ENCODE peak calls at places on chromosome 13, in seven cellular contexts. One of them, this sample, is unnamed.

GRCh38 chr13:112895521-112896465 is 73.2 kb upstream of the MCF2L start:
- DNase-seq in mesendoderm: no peak
- DNase-seq in right cardiac atrium: no peak
- DNase-seq in kidney: peak; percentile 60
- DNase-seq in fibroblast of lung: no peak
- DNase-seq in right atrium auricular region: no peak
- DNase-seq in neuronal stem cell: no peak
- DNase-seq in this sample: peak; percentile 76

GRCh38 chr13:111940892-111941291 is 126.1 kb upstream of the SOX1 start:
- DNase-seq in mesendoderm: no peak
- DNase-seq in right cardiac atrium: no peak
- DNase-seq in neuronal stem cell: no peak
- DNase-seq in right atrium auricular region: peak; percentile 36
- DNase-seq in fibroblast of lung: no peak
- DNase-seq in kidney: no peak
- DNase-seq in this sample: peak; percentile 50

GRCh38 chr13:44132710-44133109 is 240.9 kb upstream of the SERP2 start:
- DNase-seq in right cardiac atrium: peak; percentile 80
- DNase-seq in fibroblast of lung: peak; percentile 80
- DNase-seq in kidney: peak; percentile 83
- DNase-seq in neuronal stem cell: no peak
- DNase-seq in right atrium auricular region: peak; percentile 83
- DNase-seq in mesendoderm: no peak
- DNase-seq in this sample: peak; percentile 89

GRCh38 chr13:104314926-104315535 is 1248.8 kb upstream of the SLC10A2 start:
- DNase-seq in mesendoderm: no peak
- DNase-seq in fibroblast of lung: peak; percentile 32
- DNase-seq in right atrium auricular region: no peak
- DNase-seq in right cardiac atrium: no peak
- DNase-seq in neuronal stem cell: no peak
- DNase-seq in kidney: no peak
- DNase-seq in this sample: no peak

GRCh38 chr13:98842858-98843481 is 90.5 kb upstream of the SLC15A1 start:
- DNase-seq in right cardiac atrium: peak; percentile 65
- DNase-seq in right atrium auricular region: no peak
- DNase-seq in fibroblast of lung: peak; percentile 65
- DNase-seq in mesendoderm: peak; percentile 84
- DNase-seq in neuronal stem cell: peak; percentile 68
- DNase-seq in kidney: peak; percentile 81
- DNase-seq in this sample: peak; percentile 84

GRCh38 chr13:44331912-44332840 is 41.4 kb upstream of the SERP2 start:
- DNase-seq in right atrium auricular region: peak; percentile 77
- DNase-seq in neuronal stem cell: no peak
- DNase-seq in right cardiac atrium: peak; percentile 82
- DNase-seq in mesendoderm: no peak
- DNase-seq in fibroblast of lung: peak; percentile 96
- DNase-seq in kidney: no peak
- DNase-seq in this sample: no peak

GRCh38 chr13:23655321-23655720 is 85.1 kb downstream of the TNFRSF19 start:
- DNase-seq in mesendoderm: no peak
- DNase-seq in fibroblast of lung: peak; percentile 37
- DNase-seq in kidney: no peak
- DNase-seq in neuronal stem cell: no peak
- DNase-seq in right atrium auricular region: no peak
- DNase-seq in right cardiac atrium: no peak
- DNase-seq in this sample: no peak

GRCh38 chr13:24865158-24865557 is 101.2 kb downstream of the RNF17 start:
- DNase-seq in right atrium auricular region: no peak
- DNase-seq in kidney: no peak
- DNase-seq in neuronal stem cell: no peak
- DNase-seq in right cardiac atrium: no peak
- DNase-seq in fibroblast of lung: no peak
- DNase-seq in mesendoderm: no peak
- DNase-seq in this sample: no peak

GRCh38 chr13:95492044-95492801 is 60.3 kb upstream of the CLDN10 start:
- DNase-seq in neuronal stem cell: no peak
- DNase-seq in kidney: peak; percentile 82
- DNase-seq in mesendoderm: peak; percentile 71
- DNase-seq in right atrium auricular region: peak; percentile 32
- DNase-seq in fibroblast of lung: no peak
- DNase-seq in right cardiac atrium: no peak
- DNase-seq in this sample: no peak

GRCh38 chr13:26459276-26460131 is 98.0 kb upstream of the WASF3 start:
- DNase-seq in right atrium auricular region: no peak
- DNase-seq in kidney: no peak
- DNase-seq in fibroblast of lung: no peak
- DNase-seq in right cardiac atrium: peak; percentile 40
- DNase-seq in neuronal stem cell: no peak
- DNase-seq in mesendoderm: no peak
- DNase-seq in this sample: no peak

GRCh38 chr13:22017226-22017625 is 346.4 kb downstream of the FGF9 start:
- DNase-seq in kidney: no peak
- DNase-seq in right cardiac atrium: no peak
- DNase-seq in fibroblast of lung: no peak
- DNase-seq in neuronal stem cell: no peak
- DNase-seq in right atrium auricular region: no peak
- DNase-seq in mesendoderm: no peak
- DNase-seq in this sample: no peak

GRCh38 chr13:97256343-97256783 is 34.2 kb downstream of the MBNL2 start:
- DNase-seq in kidney: no peak
- DNase-seq in neuronal stem cell: no peak
- DNase-seq in right cardiac atrium: no peak
- DNase-seq in mesendoderm: peak; percentile 58
- DNase-seq in fibroblast of lung: peak; percentile 99
- DNase-seq in right atrium auricular region: no peak
- DNase-seq in this sample: no peak

GRCh38 chr13:101703838-101704237 is 251.4 kb downstream of the ITGBL1 start:
- DNase-seq in neuronal stem cell: no peak
- DNase-seq in fibroblast of lung: no peak
- DNase-seq in kidney: no peak
- DNase-seq in right atrium auricular region: no peak
- DNase-seq in right cardiac atrium: no peak
- DNase-seq in mesendoderm: peak; percentile 15
- DNase-seq in this sample: no peak

GRCh38 chr13:98482476-98483444 is 94.1 kb downstream of the STK24 start:
- DNase-seq in fibroblast of lung: peak; percentile 73
- DNase-seq in neuronal stem cell: no peak
- DNase-seq in right atrium auricular region: peak; percentile 75
- DNase-seq in kidney: peak; percentile 83
- DNase-seq in right cardiac atrium: peak; percentile 73
- DNase-seq in mesendoderm: peak; percentile 70
- DNase-seq in this sample: no peak

GRCh38 chr13:78334059-78334458 is 269.3 kb downstream of the POU4F1 start:
- DNase-seq in kidney: no peak
- DNase-seq in right cardiac atrium: no peak
- DNase-seq in mesendoderm: peak; percentile 18
- DNase-seq in neuronal stem cell: no peak
- DNase-seq in right atrium auricular region: no peak
- DNase-seq in fibroblast of lung: no peak
- DNase-seq in this sample: no peak

GRCh38 chr13:46600943-46601311 is 48.0 kb downstream of the LRCH1 start:
- DNase-seq in kidney: no peak
- DNase-seq in mesendoderm: no peak
- DNase-seq in right atrium auricular region: no peak
- DNase-seq in neuronal stem cell: no peak
- DNase-seq in right cardiac atrium: no peak
- DNase-seq in fibroblast of lung: no peak
- DNase-seq in this sample: no peak

GRCh38 chr13:46716821-46717220 is 80.1 kb downstream of the ESD start:
- DNase-seq in right cardiac atrium: no peak
- DNase-seq in fibroblast of lung: peak; percentile 25
- DNase-seq in kidney: no peak
- DNase-seq in mesendoderm: no peak
- DNase-seq in right atrium auricular region: no peak
- DNase-seq in neuronal stem cell: no peak
- DNase-seq in this sample: no peak

GRCh38 chr13:77053192-77053591 is 26.2 kb upstream of the FBXL3 start:
- DNase-seq in mesendoderm: no peak
- DNase-seq in kidney: no peak
- DNase-seq in right atrium auricular region: no peak
- DNase-seq in neuronal stem cell: no peak
- DNase-seq in fibroblast of lung: no peak
- DNase-seq in right cardiac atrium: no peak
- DNase-seq in this sample: no peak

GRCh38 chr13:78603240-78603947 is at the start of gene POU4F1:
- DNase-seq in right atrium auricular region: no peak
- DNase-seq in neuronal stem cell: peak; percentile 81
- DNase-seq in right cardiac atrium: peak; percentile 32
- DNase-seq in kidney: peak; percentile 65
- DNase-seq in mesendoderm: peak; percentile 88
- DNase-seq in fibroblast of lung: peak; percentile 11
- DNase-seq in this sample: peak; percentile 85

GRCh38 chr13:38688674-38689073 is 1.8 kb downstream of the FREM2 start:
- DNase-seq in neuronal stem cell: no peak
- DNase-seq in right atrium auricular region: no peak
- DNase-seq in right cardiac atrium: no peak
- DNase-seq in mesendoderm: no peak
- DNase-seq in fibroblast of lung: no peak
- DNase-seq in kidney: peak; percentile 76
- DNase-seq in this sample: no peak

GRCh38 chr13:40221460-40222201 is 444.8 kb downstream of the FOXO1 start:
- DNase-seq in kidney: no peak
- DNase-seq in right atrium auricular region: no peak
- DNase-seq in fibroblast of lung: peak; percentile 90
- DNase-seq in right cardiac atrium: no peak
- DNase-seq in mesendoderm: no peak
- DNase-seq in neuronal stem cell: no peak
- DNase-seq in this sample: no peak

GRCh38 chr13:34408635-34409034 is 533.4 kb upstream of the NBEA start:
- DNase-seq in neuronal stem cell: no peak
- DNase-seq in mesendoderm: no peak
- DNase-seq in right cardiac atrium: no peak
- DNase-seq in right atrium auricular region: no peak
- DNase-seq in kidney: no peak
- DNase-seq in fibroblast of lung: no peak
- DNase-seq in this sample: no peak

GRCh38 chr13:100100115-100100879 is 11.4 kb downstream of the PCCA start:
- DNase-seq in right cardiac atrium: no peak
- DNase-seq in mesendoderm: no peak
- DNase-seq in right atrium auricular region: no peak
- DNase-seq in neuronal stem cell: no peak
- DNase-seq in kidney: no peak
- DNase-seq in fibroblast of lung: peak; percentile 89
- DNase-seq in this sample: no peak

GRCh38 chr13:94121686-94122085 is 357.8 kb downstream of the DCT start:
- DNase-seq in neuronal stem cell: no peak
- DNase-seq in right atrium auricular region: no peak
- DNase-seq in mesendoderm: no peak
- DNase-seq in kidney: no peak
- DNase-seq in right cardiac atrium: no peak
- DNase-seq in fibroblast of lung: peak; percentile 91
- DNase-seq in this sample: no peak

GRCh38 chr13:98239156-98240076 is 62.3 kb upstream of the RNF113B start:
- DNase-seq in neuronal stem cell: no peak
- DNase-seq in right atrium auricular region: no peak
- DNase-seq in right cardiac atrium: no peak
- DNase-seq in kidney: no peak
- DNase-seq in mesendoderm: no peak
- DNase-seq in fibroblast of lung: no peak
- DNase-seq in this sample: no peak

GRCh38 chr13:114225610-114226009 is 9.1 kb upstream of the CDC16 start:
- DNase-seq in fibroblast of lung: no peak
- DNase-seq in right atrium auricular region: no peak
- DNase-seq in neuronal stem cell: no peak
- DNase-seq in right cardiac atrium: no peak
- DNase-seq in kidney: no peak
- DNase-seq in mesendoderm: no peak
- DNase-seq in this sample: no peak

GRCh38 chr13:114227528-114227927 is 7.2 kb upstream of the CDC16 start:
- DNase-seq in neuronal stem cell: no peak
- DNase-seq in right atrium auricular region: no peak
- DNase-seq in mesendoderm: no peak
- DNase-seq in fibroblast of lung: no peak
- DNase-seq in kidney: no peak
- DNase-seq in right cardiac atrium: no peak
- DNase-seq in this sample: no peak

GRCh38 chr13:114226699-114227323 is 7.9 kb upstream of the CDC16 start:
- DNase-seq in kidney: peak; percentile 90
- DNase-seq in mesendoderm: peak; percentile 94
- DNase-seq in right cardiac atrium: peak; percentile 80
- DNase-seq in neuronal stem cell: peak; percentile 86
- DNase-seq in fibroblast of lung: peak; percentile 62
- DNase-seq in right atrium auricular region: peak; percentile 91
- DNase-seq in this sample: peak; percentile 93

GRCh38 chr13:114224201-114224600 is 10.5 kb upstream of the CDC16 start:
- DNase-seq in mesendoderm: no peak
- DNase-seq in right atrium auricular region: no peak
- DNase-seq in fibroblast of lung: no peak
- DNase-seq in right cardiac atrium: no peak
- DNase-seq in kidney: peak; percentile 74
- DNase-seq in neuronal stem cell: no peak
- DNase-seq in this sample: no peak

DNA sequence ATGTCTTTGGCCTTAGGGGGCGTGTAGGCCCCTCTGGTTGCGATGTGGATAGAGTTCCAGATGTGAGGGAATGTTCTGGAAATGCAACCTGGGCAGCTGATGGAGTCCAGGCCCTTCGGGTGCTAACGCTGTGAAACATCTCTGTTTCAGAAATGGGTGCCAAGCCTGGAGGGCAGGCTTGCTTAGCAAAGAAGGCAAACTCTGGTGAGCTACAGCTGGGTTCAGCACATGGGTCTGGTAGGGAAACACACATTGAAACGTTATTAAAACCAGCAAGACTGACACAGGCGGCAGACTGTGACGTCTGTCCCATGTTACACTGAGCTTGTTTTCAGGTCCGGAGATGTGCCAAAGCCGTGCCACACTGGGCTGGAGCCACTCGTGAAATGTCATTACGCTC is 8.6 kb upstream of the CDC16 start:
- DNase-seq in right atrium auricular region: no peak
- DNase-seq in fibroblast of lung: no peak
- DNase-seq in neuronal stem cell: no peak
- DNase-seq in right cardiac atrium: no peak
- DNase-seq in mesendoderm: no peak
- DNase-seq in kidney: no peak
- DNase-seq in this sample: no peak
- H3K4me1 ChIP-seq in right atrium auricular region: peaks cover 16% of the 10 kb centered on the region
- H3K4me1 ChIP-seq in fibroblast of lung: no peaks in the 10 kb centered on the region
- H3K4me1 ChIP-seq in neuronal stem cell: peaks cover 10% of the 10 kb centered on the region
- H3K4me1 ChIP-seq in right cardiac atrium: no peaks in the 10 kb centered on the region
- H3K4me1 ChIP-seq in mesendoderm: peaks cover 2% of the 10 kb centered on the region
- H3K4me1 ChIP-seq in kidney: peaks cover 3% of the 10 kb centered on the region
- H3K4me1 ChIP-seq in this sample: peaks cover 45% of the 10 kb centered on the region

GRCh38 chr13:20994441-20994821 is 67.0 kb downstream of the LATS2 start:
- DNase-seq in mesendoderm: no peak
- DNase-seq in fibroblast of lung: no peak
- DNase-seq in neuronal stem cell: no peak
- DNase-seq in right atrium auricular region: peak; percentile 54
- DNase-seq in right cardiac atrium: no peak
- DNase-seq in kidney: no peak
- DNase-seq in this sample: no peak
- H3K4me1 ChIP-seq in mesendoderm: no peaks in the 10 kb centered on the region
- H3K4me1 ChIP-seq in fibroblast of lung: peaks cover 22% of the 10 kb centered on the region
- H3K4me1 ChIP-seq in neuronal stem cell: no peaks in the 10 kb centered on the region
- H3K4me1 ChIP-seq in right atrium auricular region: peaks cover 21% of the 10 kb centered on the region
- H3K4me1 ChIP-seq in right cardiac atrium: peaks cover 15% of the 10 kb centered on the region
- H3K4me1 ChIP-seq in kidney: peaks cover 13% of the 10 kb centered on the region
- H3K4me1 ChIP-seq in this sample: peaks cover 54% of the 10 kb centered on the region

GRCh38 chr13:110318920-110319319 is 11.8 kb downstream of the COL4A2 start:
- DNase-seq in fibroblast of lung: no peak
- DNase-seq in right cardiac atrium: no peak
- DNase-seq in kidney: no peak
- DNase-seq in neuronal stem cell: no peak
- DNase-seq in right atrium auricular region: no peak
- DNase-seq in mesendoderm: no peak
- DNase-seq in this sample: no peak
- H3K4me1 ChIP-seq in fibroblast of lung: peaks cover 29% of the 10 kb centered on the region
- H3K4me1 ChIP-seq in right cardiac atrium: peaks cover 30% of the 10 kb centered on the region
- H3K4me1 ChIP-seq in kidney: peaks cover 41% of the 10 kb centered on the region
- H3K4me1 ChIP-seq in neuronal stem cell: no peaks in the 10 kb centered on the region
- H3K4me1 ChIP-seq in right atrium auricular region: peaks cover 98% of the 10 kb centered on the region
- H3K4me1 ChIP-seq in mesendoderm: peaks cover 11% of the 10 kb centered on the region
- H3K4me1 ChIP-seq in this sample: no peaks in the 10 kb centered on the region

GRCh38 chr13:36766295-36766694 is 52.7 kb upstream of the RFXAP start:
- DNase-seq in right cardiac atrium: no peak
- DNase-seq in fibroblast of lung: peak; percentile 90
- DNase-seq in kidney: no peak
- DNase-seq in right atrium auricular region: no peak
- DNase-seq in neuronal stem cell: no peak
- DNase-seq in mesendoderm: peak; percentile 64
- DNase-seq in this sample: no peak
- H3K4me1 ChIP-seq in right cardiac atrium: peaks cover 1% of the 10 kb centered on the region
- H3K4me1 ChIP-seq in fibroblast of lung: no peaks in the 10 kb centered on the region
- H3K4me1 ChIP-seq in kidney: no peaks in the 10 kb centered on the region
- H3K4me1 ChIP-seq in right atrium auricular region: no peaks in the 10 kb centered on the region
- H3K4me1 ChIP-seq in neuronal stem cell: no peaks in the 10 kb centered on the region
- H3K4me1 ChIP-seq in mesendoderm: no peaks in the 10 kb centered on the region
- H3K4me1 ChIP-seq in this sample: no peaks in the 10 kb centered on the region

This sample was measured in spleen.